ENCODE peak calls at places on chromosome 20, in ten cellular contexts. S is right atrium auricular region; Q is central memory CD4-positive, alpha-beta T cell; O is astrocyte of the spinal cord; K is IMR-90; M is tibial artery; W is A172; N is uterus; H is NCI-H1417 treated with DMSO at 0.1 percent for 48 hours; B is CD4-positive, CD25-positive, alpha-beta regulatory T cell. F is an unnamed sample.
A peak's percentile ranks its signal among the peaks of the same experiment; 100 is the strongest.

GRCh38 chr20:818001-818664 is 15.4 kb upstream of the FAM110A start:
- DNase-seq in S (no peak), Q (no peak), O (no peak), K (no peak), M (no peak), W (no peak), N (no peak), H (no peak), B (no peak), F (no peak)

GRCh38 chr20:9040874-9041524 is 27.9 kb upstream of the PLCB4 start:
- DNase-seq in S (no peak), Q (no peak), O (peak; percentile 55), K (peak; percentile 86), M (no peak), W (no peak), N (no peak), H (no peak), B (no peak), F (no peak)

GRCh38 chr20:1810926-1811620 is 84.1 kb upstream of the SIRPA start:
- DNase-seq in S (peak; percentile 58), Q (no peak), O (peak; percentile 55), K (peak; percentile 72), M (no peak), W (no peak), N (no peak), H (no peak), B (no peak), F (no peak)

GRCh38 chr20:38308047-38308438 is 4.1 kb downstream of the BPI start:
- DNase-seq in S (no peak), Q (no peak), O (no peak), K (peak; percentile 15), M (no peak), W (no peak), N (no peak), H (no peak), B (no peak), F (no peak)

GRCh38 chr20:53413188-53413631 is 180.4 kb downstream of the ZNF217 start:
- DNase-seq in S (no peak), Q (peak; percentile 18), O (no peak), K (no peak), M (no peak), W (no peak), N (no peak), H (no peak), B (peak; percentile 37), F (peak; percentile 70)

GRCh38 chr20:33415948-33416347 is 14.6 kb upstream of the CDK5RAP1 start:
- DNase-seq in S (peak; percentile 68), Q (no peak), O (peak; percentile 38), K (peak; percentile 35), M (peak; percentile 79), W (peak; percentile 52), N (no peak), H (no peak), B (no peak), F (no peak)

GRCh38 chr20:25532971-25533391 is 52.4 kb downstream of the NINL start:
- DNase-seq in S (no peak), Q (no peak), O (peak; percentile 47), K (no peak), M (no peak), W (no peak), N (no peak), H (no peak), B (no peak), F (no peak)

GRCh38 chr20:19903168-19903676 is 113.9 kb upstream of the NAA20 start:
- DNase-seq in S (peak; percentile 67), Q (peak; percentile 6), O (peak; percentile 30), K (peak; percentile 76), M (no peak), W (peak; percentile 32), N (no peak), H (no peak), B (no peak), F (no peak)

GRCh38 chr20:44701889-44702288 is 13.3 kb upstream of the CCN5 start:
- DNase-seq in S (no peak), Q (no peak), O (no peak), K (no peak), M (peak; percentile 37), W (no peak), N (no peak), H (no peak), B (no peak), F (no peak)

GRCh38 chr20:14307956-14308355 is 29.5 kb downstream of the FLRT3 start:
- DNase-seq in S (no peak), Q (no peak), O (no peak), K (no peak), M (no peak), W (no peak), N (no peak), H (no peak), B (no peak), F (no peak)

GRCh38 chr20:58195047-58195446 is 33.4 kb downstream of the ANKRD60 start:
- DNase-seq in S (no peak), Q (no peak), O (no peak), K (no peak), M (no peak), W (no peak), N (no peak), H (no peak), B (no peak), F (no peak)

GRCh38 chr20:35117148-35117547 is 24.5 kb upstream of the TRPC4AP start:
- DNase-seq in S (no peak), Q (no peak), O (peak; percentile 8), K (peak; percentile 74), M (no peak), W (no peak), N (no peak), H (no peak), B (no peak), F (no peak)

GRCh38 chr20:36736451-36737182 is 9.3 kb downstream of the NDRG3 start:
- DNase-seq in S (no peak), Q (no peak), O (no peak), K (no peak), M (no peak), W (no peak), N (no peak), H (no peak), B (no peak), F (no peak)

GRCh38 chr20:15139522-15139921 is 802.1 kb upstream of the FLRT3 start:
- DNase-seq in S (no peak), Q (no peak), O (no peak), K (no peak), M (no peak), W (no peak), N (no peak), H (no peak), B (no peak), F (no peak)

GRCh38 chr20:49475292-49475691 is 7.2 kb downstream of the KCNB1 start:
- DNase-seq in S (no peak), Q (no peak), O (no peak), K (no peak), M (no peak), W (no peak), N (no peak), H (no peak), B (no peak), F (no peak)

GRCh38 chr20:57251344-57251743 is 15.1 kb downstream of the BMP7 start:
- DNase-seq in S (no peak), Q (no peak), O (no peak), K (no peak), M (no peak), W (peak; percentile 78), N (no peak), H (no peak), B (no peak), F (no peak)

GRCh38 chr20:64106981-64107735 is at the start of gene NPBWR2:
- DNase-seq in S (no peak), Q (no peak), O (no peak), K (no peak), M (peak; percentile 53), W (no peak), N (no peak), H (no peak), B (no peak), F (peak; percentile 56)

GRCh38 chr20:45095753-45096371 is 5.1 kb downstream of the KCNS1 start:
- DNase-seq in S (no peak), Q (peak; percentile 51), O (peak; percentile 52), K (peak; percentile 69), M (no peak), W (peak; percentile 69), N (peak; percentile 52), H (no peak), B (peak; percentile 61), F (no peak)

GRCh38 chr20:6311841-6312655 is 189.2 kb upstream of the FERMT1 start:
- DNase-seq in S (no peak), Q (no peak), O (peak; percentile 4), K (no peak), M (no peak), W (no peak), N (no peak), H (no peak), B (no peak), F (no peak)

GRCh38 chr20:17680836-17681740 is 954 bp downstream of the RRBP1 start:
- DNase-seq in S (no peak), Q (peak; percentile 70), O (peak; percentile 75), K (peak; percentile 63), M (peak; percentile 90), W (peak; percentile 38), N (peak; percentile 79), H (no peak), B (peak; percentile 73), F (peak; percentile 95)

GRCh38 chr20:9147553-9148024 is 78.7 kb downstream of the PLCB4 start:
- DNase-seq in S (no peak), Q (no peak), O (peak; percentile 17), K (peak; percentile 73), M (no peak), W (peak; percentile 49), N (no peak), H (no peak), B (no peak), F (no peak)

GRCh38 chr20:58519940-58520712 is 4.9 kb upstream of the APCDD1L start:
- DNase-seq in S (no peak), Q (no peak), O (no peak), K (no peak), M (no peak), W (no peak), N (no peak), H (no peak), B (no peak), F (no peak)

GRCh38 chr20:32385541-32385940 is 27.4 kb downstream of the ASXL1 start:
- DNase-seq in S (no peak), Q (no peak), O (no peak), K (no peak), M (no peak), W (no peak), N (no peak), H (no peak), B (no peak), F (no peak)

GRCh38 chr20:19519461-19519860 is 238.6 kb upstream of the RIN2 start:
- DNase-seq in S (no peak), Q (no peak), O (no peak), K (no peak), M (no peak), W (no peak), N (no peak), H (no peak), B (no peak), F (no peak)

GRCh38 chr20:39289316-39289715 is 327.2 kb downstream of the DHX35 start:
- DNase-seq in S (no peak), Q (no peak), O (no peak), K (no peak), M (no peak), W (no peak), N (no peak), H (no peak), B (no peak), F (no peak)

GRCh38 chr20:9093203-9093962 is 24.5 kb downstream of the PLCB4 start:
- DNase-seq in S (no peak), Q (no peak), O (no peak), K (no peak), M (no peak), W (no peak), N (no peak), H (no peak), B (no peak), F (no peak)

GRCh38 chr20:25286917-25287316 is 39.0 kb downstream of the PYGB start:
- DNase-seq in S (no peak), Q (no peak), O (no peak), K (no peak), M (peak; percentile 27), W (no peak), N (peak; percentile 8), H (no peak), B (no peak), F (peak; percentile 56)

GRCh38 chr20:14972256-14972655 is 634.8 kb upstream of the FLRT3 start:
- DNase-seq in S (no peak), Q (no peak), O (no peak), K (no peak), M (no peak), W (no peak), N (no peak), H (no peak), B (no peak), F (no peak)